ENCODE peak calls at places on chromosomes 12 and 14, in nine cellular contexts. W, Z, N, K, Y, S, C, V and R are unnamed samples.

GRCh38 chr14:55585854-55586253 is 5.8 kb downstream of the KTN1 start:
- DNase-seq in C (no peak), N (peak), S (no peak), V (no peak), W (peak), K (peak), Z (no peak), Y (no peak), R (no peak)

GRCh38 chr12:55927588-55928502 is at the start of gene PYM1:
- DNase-seq in S (peak), Y (peak), N (peak), C (peak), Z (peak), V (peak), W (peak), K (peak), R (peak)

GRCh38 chr14:96117101-96117897 is 78.1 kb downstream of the C14orf132 start:
- DNase-seq in S (no peak), Z (no peak), W (no peak), N (no peak), Y (peak), C (no peak), V (no peak), K (peak), R (no peak)

GRCh38 chr14:22852599-22852939 is 16.2 kb downstream of the MMP14 start:
- DNase-seq in S (no peak), Z (no peak), W (no peak), N (no peak), Y (no peak), K (no peak), V (no peak), C (no peak), R (no peak)

GRCh38 chr12:129903092-129903945 is 506 bp downstream of the TMEM132D start:
- DNase-seq in W (no peak), C (no peak), Y (no peak), S (peak), K (no peak), Z (no peak), V (no peak), N (no peak), R (no peak)

GRCh38 chr14:50395448-50395847 is 1.2 kb downstream of the CDKL1 start:
- DNase-seq in C (no peak), W (no peak), K (peak), N (peak), Y (no peak), V (no peak), S (no peak), Z (no peak), R (no peak)

GRCh38 chr12:31342314-31342713 is 16.4 kb upstream of the SINHCAF start:
- DNase-seq in N (no peak), V (no peak), Z (no peak), K (no peak), W (no peak), S (no peak), C (no peak), Y (no peak), R (no peak)

GRCh38 chr12:91361864-91362263 is 179.2 kb upstream of the DCN start:
- DNase-seq in Y (peak), V (no peak), N (peak), S (no peak), K (peak), C (no peak), Z (no peak), W (peak), R (no peak)

GRCh38 chr12:19412844-19413243 is 26.4 kb upstream of the AEBP2 start:
- DNase-seq in Y (no peak), C (no peak), N (no peak), K (no peak), V (no peak), W (no peak), Z (no peak), S (no peak), R (no peak)

GRCh38 chr14:96497087-96497486 is 5.1 kb upstream of the PAPOLA start:
- DNase-seq in N (no peak), C (no peak), Z (no peak), K (no peak), S (no peak), V (no peak), Y (no peak), W (no peak), R (no peak)

GRCh38 chr12:52878507-52879393 is 26.1 kb downstream of the KRT8 start:
- DNase-seq in Y (peak), K (no peak), C (no peak), N (no peak), V (no peak), Z (no peak), W (no peak), S (no peak), R (no peak)

GRCh38 chr12:117835113-117835512 is 133.7 kb downstream of the KSR2 start:
- DNase-seq in W (no peak), C (no peak), V (no peak), S (no peak), Z (no peak), Y (no peak), N (no peak), K (no peak), R (no peak)

GRCh38 chr12:50404307-50404706 is 3.6 kb downstream of the LARP4 start:
- DNase-seq in K (no peak), W (no peak), V (no peak), S (peak), Z (no peak), Y (no peak), C (no peak), N (no peak), R (no peak)

GRCh38 chr14:100291305-100292075 is 14.8 kb downstream of the SLC25A29 start:
- DNase-seq in W (no peak), C (no peak), Z (no peak), V (no peak), S (no peak), N (no peak), Y (no peak), K (no peak), R (no peak)

GRCh38 chr12:71447691-71448660 is 8.4 kb downstream of the LGR5 start:
- DNase-seq in K (peak), V (no peak), N (no peak), C (no peak), W (no peak), Y (no peak), Z (no peak), S (no peak), R (no peak)

GRCh38 chr12:79546461-79547043 is 144.2 kb downstream of the PAWR start:
- DNase-seq in Z (no peak), V (no peak), N (peak), W (no peak), K (no peak), S (no peak), Y (no peak), C (no peak), R (peak)

GRCh38 chr14:23320584-23321571 is at the start of gene PABPN1:
- DNase-seq in Z (peak), V (peak), C (peak), Y (peak), W (peak), S (peak), K (peak), N (peak), R (peak)

GRCh38 chr12:8678661-8679111 is 16.1 kb upstream of the MFAP5 start:
- DNase-seq in V (no peak), C (no peak), Z (no peak), S (no peak), N (peak), K (peak), Y (no peak), W (no peak), R (no peak)

GRCh38 chr14:47917344-47917954 is 242.0 kb upstream of the MDGA2 start:
- DNase-seq in S (no peak), Y (peak), N (peak), V (no peak), W (peak), K (peak), Z (no peak), C (no peak), R (peak)

GRCh38 chr12:108307006-108307405 is 32.1 kb downstream of the CMKLR1 start:
- DNase-seq in W (no peak), K (peak), S (no peak), Y (no peak), V (no peak), N (peak), Z (no peak), C (no peak), R (peak)

GRCh38 chr12:79837575-79837974 is 97.3 kb downstream of the PPP1R12A start:
- DNase-seq in C (no peak), W (no peak), K (no peak), V (no peak), S (no peak), N (no peak), Y (no peak), Z (no peak), R (no peak)

GRCh38 chr14:95056476-95056875 is 100.9 kb downstream of the DICER1 start:
- DNase-seq in N (no peak), V (no peak), C (no peak), S (no peak), Y (no peak), W (no peak), Z (no peak), K (no peak), R (no peak)

GRCh38 chr14:67416810-67417209 is 4.8 kb upstream of the PLEK2 start:
- DNase-seq in V (no peak), W (no peak), N (no peak), Z (no peak), S (no peak), Y (no peak), K (no peak), C (no peak), R (no peak)

GRCh38 chr12:15854916-15855315 is 27.3 kb upstream of the STRAP start:
- DNase-seq in S (no peak), N (peak), Y (no peak), K (no peak), C (no peak), W (no peak), V (no peak), Z (no peak), R (no peak)

GRCh38 chr12:122980192-122981035 is at the start of gene ARL6IP4:
- DNase-seq in C (peak), V (no peak), K (peak), Y (no peak), N (peak), S (peak), Z (no peak), W (peak), R (peak)

GRCh38 chr14:59482471-59483331 is 1.5 kb downstream of the L3HYPDH start:
- DNase-seq in Y (no peak), W (peak), Z (no peak), V (peak), N (peak), C (no peak), K (peak), S (no peak), R (peak)

GRCh38 chr14:23217621-23218020 is 20.1 kb upstream of the RNF212B start:
- DNase-seq in W (no peak), N (no peak), Y (no peak), C (no peak), V (no peak), S (no peak), K (no peak), Z (no peak), R (no peak)

GRCh38 chr12:63307849-63308248 is 156.8 kb upstream of the AVPR1A start:
- DNase-seq in W (no peak), Z (no peak), N (no peak), C (no peak), K (no peak), Y (no peak), V (no peak), S (no peak), R (no peak)

GRCh38 chr12:121532503-121533390 is 48.1 kb downstream of the KDM2B start:
- DNase-seq in Z (no peak), Y (no peak), C (no peak), K (no peak), V (no peak), N (peak), S (no peak), W (no peak), R (no peak)

GRCh38 chr14:75487155-75487671 is 35.1 kb upstream of the BATF start:
- DNase-seq in W (no peak), K (no peak), C (no peak), N (no peak), Z (no peak), Y (no peak), S (no peak), V (no peak), R (no peak)

GRCh38 chr12:57522019-57522886 is at the start of gene MBD6:
- DNase-seq in V (peak), W (peak), Y (peak), S (peak), N (peak), K (peak), C (peak), Z (peak), R (peak)

GRCh38 chr12:16437281-16437816 is 89.9 kb downstream of the MGST1 start:
- DNase-seq in W (no peak), K (no peak), N (no peak), S (no peak), Y (no peak), V (no peak), Z (no peak), C (no peak), R (no peak)

GRCh38 chr14:91367173-91368171 is 50.1 kb downstream of the CCDC88C start:
- DNase-seq in Y (no peak), K (peak), N (no peak), Z (no peak), V (no peak), W (peak), C (no peak), S (no peak), R (peak)

GRCh38 chr12:45349911-45350310 is 134.0 kb downstream of the ANO6 start:
- DNase-seq in K (peak), W (peak), V (no peak), Z (no peak), S (no peak), C (no peak), Y (no peak), N (peak), R (no peak)

GRCh38 chr14:59177229-59177628 is 11.2 kb upstream of the DAAM1 start:
- DNase-seq in W (no peak), Y (no peak), V (no peak), C (no peak), N (no peak), Z (no peak), S (no peak), K (no peak), R (no peak)